ENCODE peak calls at places on chromosomes 7 and 10, in four cellular contexts. H is GM04503, T is SW 1271, F is neural crest cell. W is an unnamed sample.

GRCh38 chr7:90720970-90721768 is 125.0 kb downstream of the CDK14 start:
- DNase-seq in H (peak; percentile 44), T (no peak), F (no peak), W (no peak)

GRCh38 chr10:30747633-30748032 is 118.1 kb upstream of the LYZL2 start:
- DNase-seq in H (no peak), T (no peak), F (no peak), W (no peak)

GRCh38 chr7:103771294-103771693 is 218.2 kb downstream of the RELN start:
- DNase-seq in H (no peak), T (no peak), F (no peak), W (no peak)

GRCh38 chr10:63071145-63071544 is 62.0 kb upstream of the NRBF2 start:
- DNase-seq in H (no peak), T (no peak), F (no peak), W (no peak)

GRCh38 chr10:30862486-30862885 is 169.2 kb downstream of the ZNF438 start:
- DNase-seq in H (peak; percentile 81), T (no peak), F (no peak), W (no peak)

GRCh38 chr7:29311314-29311713 is 116.7 kb downstream of the CHN2 start:
- DNase-seq in H (no peak), T (no peak), F (no peak), W (no peak)

GRCh38 chr7:69599211-69599878 is 1.1 kb downstream of the AUTS2 start:
- DNase-seq in H (no peak), T (no peak), F (peak; percentile 42), W (no peak)

GRCh38 chr7:64463636-64464375 is 99.1 kb downstream of the ZNF680 start:
- DNase-seq in H (peak; percentile 43), T (no peak), F (no peak), W (no peak)

GRCh38 chr7:87339373-87339897 is 6.0 kb upstream of the CROT start:
- DNase-seq in H (no peak), T (no peak), F (no peak), W (peak; percentile 70)

GRCh38 chr7:152521420-152522337 is 85.9 kb upstream of the KMT2C start:
- DNase-seq in H (no peak), T (no peak), F (no peak), W (no peak)

GRCh38 chr7:41987-42386 is 150.4 kb upstream of the FAM20C start:
- DNase-seq in H (no peak), T (no peak), F (no peak), W (no peak)

GRCh38 chr7:1742555-1743303 is 72.7 kb downstream of the ELFN1 start:
- DNase-seq in H (no peak), T (no peak), F (no peak), W (no peak)

GRCh38 chr10:80204801-80205477 is 398 bp downstream of the ANXA11 start:
- DNase-seq in H (no peak), T (no peak), F (peak; percentile 11), W (no peak)

W was measured in glomerular endothelial cell.